ENCODE peak calls at places on chromosomes 6 and 20, in four cellular contexts. One of them, this sample, is unnamed.

GRCh38 chr6:24205020-24205492 is 79.0 kb downstream of the NRSN1 start:
- DNase-seq in HepG2: peak; percentile 59
- DNase-seq in A549: peak; percentile 6
- DNase-seq in GM12878: peak; percentile 24
- DNase-seq in this sample: peak; percentile 23

GRCh38 chr6:118141211-118141610 is 234.1 kb downstream of the SLC35F1 start:
- DNase-seq in HepG2: no peak
- DNase-seq in A549: no peak
- DNase-seq in GM12878: no peak
- DNase-seq in this sample: no peak

GRCh38 chr6:35706468-35706867 is 17.8 kb upstream of the FKBP5 start:
- DNase-seq in HepG2: no peak
- DNase-seq in A549: no peak
- DNase-seq in GM12878: no peak
- DNase-seq in this sample: no peak

GRCh38 chr6:75759207-75759606 is 10.2 kb downstream of the MYO6 start:
- DNase-seq in HepG2: no peak
- DNase-seq in A549: no peak
- DNase-seq in GM12878: no peak
- DNase-seq in this sample: no peak

GRCh38 chr6:154308986-154309385 is 47.6 kb downstream of the IPCEF1 start:
- DNase-seq in HepG2: no peak
- DNase-seq in A549: no peak
- DNase-seq in GM12878: no peak
- DNase-seq in this sample: no peak

GRCh38 chr6:73585566-73586415 is 65.0 kb upstream of the EEF1A1 start:
- DNase-seq in HepG2: peak; percentile 88
- DNase-seq in A549: peak; percentile 48
- DNase-seq in GM12878: peak; percentile 66
- DNase-seq in this sample: peak; percentile 44

GRCh38 chr6:3789896-3790558 is 38.5 kb upstream of the PXDC1 start:
- DNase-seq in HepG2: peak; percentile 74
- DNase-seq in A549: no peak
- DNase-seq in GM12878: no peak
- DNase-seq in this sample: no peak

GRCh38 chr6:35048031-35048613 is 93.0 kb downstream of the TCP11 start:
- DNase-seq in HepG2: no peak
- DNase-seq in A549: no peak
- DNase-seq in GM12878: no peak
- DNase-seq in this sample: no peak

GRCh38 chr6:115982453-115982852 is 78.2 kb downstream of the FRK start:
- DNase-seq in HepG2: peak; percentile 75
- DNase-seq in A549: no peak
- DNase-seq in GM12878: no peak
- DNase-seq in this sample: no peak

GRCh38 chr20:35326732-35327073 is 34.5 kb upstream of the FAM83C start:
- DNase-seq in HepG2: no peak
- DNase-seq in A549: no peak
- DNase-seq in GM12878: no peak
- DNase-seq in this sample: no peak

GRCh38 chr6:169977434-169978265 is 226.2 kb downstream of the ERMARD start:
- DNase-seq in HepG2: no peak
- DNase-seq in A549: no peak
- DNase-seq in GM12878: no peak
- DNase-seq in this sample: no peak

GRCh38 chr6:32087574-32088486 is 21.3 kb downstream of the TNXB start:
- DNase-seq in HepG2: peak; percentile 82
- DNase-seq in A549: peak; percentile 63
- DNase-seq in GM12878: no peak
- DNase-seq in this sample: peak; percentile 91

GRCh38 chr20:52104546-52105044 is 87.0 kb downstream of the ZFP64 start:
- DNase-seq in HepG2: no peak
- DNase-seq in A549: no peak
- DNase-seq in GM12878: no peak
- DNase-seq in this sample: no peak

GRCh38 chr20:62953839-62954703 is 1.6 kb downstream of the SLC17A9 start:
- DNase-seq in HepG2: peak; percentile 95
- DNase-seq in A549: no peak
- DNase-seq in GM12878: peak; percentile 75
- DNase-seq in this sample: no peak

GRCh38 chr6:2764610-2765165 is 505 bp upstream of the WRNIP1 start:
- DNase-seq in HepG2: peak; percentile 50
- DNase-seq in A549: peak; percentile 47
- DNase-seq in GM12878: no peak
- DNase-seq in this sample: peak; percentile 76

GRCh38 chr20:33337119-33337518 is 54.1 kb downstream of the BPIFB1 start:
- DNase-seq in HepG2: no peak
- DNase-seq in A549: no peak
- DNase-seq in GM12878: no peak
- DNase-seq in this sample: peak; percentile 32

GRCh38 chr20:1391640-1392442 is 1.0 kb downstream of the FKBP1A start:
- DNase-seq in HepG2: no peak
- DNase-seq in A549: no peak
- DNase-seq in GM12878: no peak
- DNase-seq in this sample: peak; percentile 32

GRCh38 chr20:56202493-56203077 is 45.9 kb upstream of the MC3R start:
- DNase-seq in HepG2: peak; percentile 13
- DNase-seq in A549: peak; percentile 7
- DNase-seq in GM12878: no peak
- DNase-seq in this sample: peak; percentile 17

GRCh38 chr6:123926000-123926399 is 122.3 kb downstream of the NKAIN2 start:
- DNase-seq in HepG2: no peak
- DNase-seq in A549: no peak
- DNase-seq in GM12878: no peak
- DNase-seq in this sample: no peak

GRCh38 chr6:9138856-9139426 is 703.6 kb upstream of the SLC35B3 start:
- DNase-seq in HepG2: no peak
- DNase-seq in A549: no peak
- DNase-seq in GM12878: no peak
- DNase-seq in this sample: no peak

GRCh38 chr6:107600936-107601335 is 111.0 kb downstream of the SOBP start:
- DNase-seq in HepG2: peak; percentile 18
- DNase-seq in A549: peak; percentile 25
- DNase-seq in GM12878: no peak
- DNase-seq in this sample: no peak

GRCh38 chr20:47124235-47124717 is 229.6 kb downstream of the EYA2 start:
- DNase-seq in HepG2: no peak
- DNase-seq in A549: no peak
- DNase-seq in GM12878: no peak
- DNase-seq in this sample: no peak

GRCh38 chr6:147909645-147910044 is 401.2 kb downstream of the SAMD5 start:
- DNase-seq in HepG2: no peak
- DNase-seq in A549: no peak
- DNase-seq in GM12878: no peak
- DNase-seq in this sample: no peak

GRCh38 chr6:48889429-48889828 is 573.6 kb downstream of the MMUT start:
- DNase-seq in HepG2: no peak
- DNase-seq in A549: no peak
- DNase-seq in GM12878: no peak
- DNase-seq in this sample: no peak

GRCh38 chr20:19692685-19693119 is 65.4 kb upstream of the RIN2 start:
- DNase-seq in HepG2: peak; percentile 37
- DNase-seq in A549: peak; percentile 71
- DNase-seq in GM12878: no peak
- DNase-seq in this sample: peak; percentile 32

GRCh38 chr6:24910850-24911712 is 24.7 kb downstream of the RIPOR2 start:
- DNase-seq in HepG2: no peak
- DNase-seq in A549: no peak
- DNase-seq in GM12878: no peak
- DNase-seq in this sample: no peak

GRCh38 chr20:54199721-54200176 is 8.1 kb upstream of the PFDN4 start:
- DNase-seq in HepG2: peak; percentile 82
- DNase-seq in A549: peak; percentile 62
- DNase-seq in GM12878: peak; percentile 39
- DNase-seq in this sample: peak; percentile 59

GRCh38 chr6:50990750-50991446 is 172.2 kb downstream of the TFAP2B start:
- DNase-seq in HepG2: peak; percentile 11
- DNase-seq in A549: no peak
- DNase-seq in GM12878: no peak
- DNase-seq in this sample: peak; percentile 35

GRCh38 chr6:18254793-18255192 is 9.5 kb downstream of the DEK start:
- DNase-seq in HepG2: no peak
- DNase-seq in A549: no peak
- DNase-seq in GM12878: no peak
- DNase-seq in this sample: no peak

GRCh38 chr6:13273202-13273930 is 55.0 kb downstream of the TBC1D7 start:
- DNase-seq in HepG2: no peak
- DNase-seq in A549: no peak
- DNase-seq in GM12878: no peak
- DNase-seq in this sample: peak; percentile 35
- TF ChIP-seq ESRRA in HepG2: no peak
- TF ChIP-seq ESRRA in A549: no peak
- TF ChIP-seq ESRRA in GM12878: no peak
- TF ChIP-seq ESRRA in this sample: no peak

DNA sequence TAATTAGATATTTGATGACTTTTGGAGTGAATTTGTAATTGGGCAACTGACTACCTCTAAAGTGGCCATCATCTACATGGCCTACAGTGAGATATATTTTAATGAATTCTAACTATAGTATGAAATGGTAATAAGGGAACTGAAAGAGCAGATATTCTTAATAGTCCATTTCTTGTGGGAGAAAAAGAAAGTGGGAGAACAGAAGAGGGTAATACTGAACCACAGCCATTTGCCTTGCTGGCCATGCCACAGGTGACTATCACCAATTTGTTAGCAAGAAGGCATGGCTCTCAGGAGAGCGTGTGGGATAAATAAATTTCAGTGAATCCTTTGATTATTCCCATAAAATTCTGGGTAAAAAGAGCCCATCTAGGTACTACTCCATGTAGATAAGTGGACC is 1074.0 kb upstream of the MAP3K7 start:
- DNase-seq in HepG2: no peak
- DNase-seq in A549: no peak
- DNase-seq in GM12878: no peak
- DNase-seq in this sample: no peak
- H3K4me3 ChIP-seq in HepG2: no peak overlapping the region
- H3K4me3 ChIP-seq in A549: no peak overlapping the region
- H3K4me3 ChIP-seq in GM12878: no peak overlapping the region
- H3K4me3 ChIP-seq in this sample: no peak overlapping the region

GRCh38 chr6:27867941-27868705 is 44.1 kb downstream of the OR2B2 start:
- DNase-seq in HepG2: no peak
- DNase-seq in A549: no peak
- DNase-seq in GM12878: no peak
- DNase-seq in this sample: no peak
- TF ChIP-seq ESRRA in HepG2: no peak
- TF ChIP-seq ESRRA in A549: no peak
- TF ChIP-seq ESRRA in GM12878: no peak
- TF ChIP-seq ESRRA in this sample: no peak

GRCh38 chr6:41723178-41723935 is 12.1 kb downstream of the TFEB start:
- DNase-seq in HepG2: peak; percentile 77
- DNase-seq in A549: peak; percentile 83
- DNase-seq in GM12878: no peak
- DNase-seq in this sample: peak; percentile 52

GRCh38 chr6:41726876-41727275 is 8.5 kb downstream of the TFEB start:
- DNase-seq in HepG2: no peak
- DNase-seq in A549: no peak
- DNase-seq in GM12878: no peak
- DNase-seq in this sample: no peak

GRCh38 chr6:41723936-41724637 is 11.3 kb downstream of the TFEB start:
- DNase-seq in HepG2: no peak
- DNase-seq in A549: no peak
- DNase-seq in GM12878: no peak
- DNase-seq in this sample: no peak

GRCh38 chr6:41727705-41728072 is 7.7 kb downstream of the TFEB start:
- DNase-seq in HepG2: no peak
- DNase-seq in A549: no peak
- DNase-seq in GM12878: no peak
- DNase-seq in this sample: no peak

GRCh38 chr6:41724638-41725501 is 10.5 kb downstream of the TFEB start:
- DNase-seq in HepG2: no peak
- DNase-seq in A549: no peak
- DNase-seq in GM12878: no peak
- DNase-seq in this sample: no peak
- H3K4me3 ChIP-seq in HepG2: no peak overlapping the region
- H3K4me3 ChIP-seq in A549: no peak overlapping the region
- H3K4me3 ChIP-seq in GM12878: peak overlapping the region; percentile 81
- H3K4me3 ChIP-seq in this sample: no peak overlapping the region

GRCh38 chr6:108800510-108800909 is 47.7 kb upstream of the ARMC2 start:
- DNase-seq in HepG2: no peak
- DNase-seq in A549: no peak
- DNase-seq in GM12878: no peak
- DNase-seq in this sample: no peak

GRCh38 chr6:108797951-108798671 is 50.1 kb upstream of the ARMC2 start:
- DNase-seq in HepG2: no peak
- DNase-seq in A549: no peak
- DNase-seq in GM12878: no peak
- DNase-seq in this sample: no peak

GRCh38 chr6:108799356-108799720 is 48.9 kb upstream of the ARMC2 start:
- DNase-seq in HepG2: no peak
- DNase-seq in A549: no peak
- DNase-seq in GM12878: no peak
- DNase-seq in this sample: no peak

GRCh38 chr6:108799791-108800190 is 48.4 kb upstream of the ARMC2 start:
- DNase-seq in HepG2: no peak
- DNase-seq in A549: no peak
- DNase-seq in GM12878: no peak
- DNase-seq in this sample: no peak

DNA sequence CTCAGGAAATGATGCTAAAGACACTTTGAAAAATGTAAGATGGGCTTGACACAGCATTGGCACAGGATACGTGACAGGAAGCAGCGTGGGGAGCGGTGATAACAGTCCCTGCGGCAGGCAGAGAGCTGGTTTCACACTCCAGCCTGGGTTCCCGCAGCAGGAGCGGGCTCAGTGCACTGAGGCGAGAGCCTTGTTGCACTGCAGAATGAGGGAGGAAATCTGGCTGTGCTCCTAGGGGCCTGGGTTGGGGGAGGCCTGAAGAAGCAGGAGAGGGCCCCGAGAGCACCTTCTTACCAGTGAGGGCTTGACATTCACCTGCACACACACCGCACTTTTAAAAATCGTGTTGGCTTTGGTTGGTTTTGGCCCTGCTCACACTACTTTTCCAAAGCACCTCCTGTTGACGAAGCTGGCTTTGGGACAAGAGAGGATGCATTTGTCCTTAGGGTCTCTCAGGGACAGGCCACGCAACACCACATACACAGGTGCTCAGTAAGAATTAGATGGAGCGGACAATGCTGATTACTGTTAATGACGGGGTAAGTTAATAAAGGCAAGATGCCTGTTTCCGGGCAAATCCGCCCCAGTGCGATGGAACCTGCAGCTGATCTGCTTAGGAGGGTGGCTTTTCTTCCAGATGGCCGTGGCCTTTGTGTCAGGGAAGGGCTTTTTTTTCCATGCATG is 49.4 kb upstream of the ARMC2 start:
- DNase-seq in HepG2: no peak
- DNase-seq in A549: no peak
- DNase-seq in GM12878: no peak
- DNase-seq in this sample: no peak
- TF ChIP-seq ESRRA in HepG2: no peak
- TF ChIP-seq ESRRA in A549: no peak
- TF ChIP-seq ESRRA in GM12878: no peak
- TF ChIP-seq ESRRA in this sample: no peak